ENCODE peak calls at places on chromosomes 6 and 20, in four cellular contexts. A is activated naive CD4-positive, alpha-beta T cell; Q is naive B cell; Y is uterus. R is an unnamed sample.

GRCh38 chr6:119661078-119661477 is 311.5 kb upstream of the MAN1A1 start:
- DNase-seq in A (no peak), Q (no peak), Y (no peak), R (no peak)

GRCh38 chr20:57986776-57987175 is 241.7 kb downstream of the ANKRD60 start:
- DNase-seq in Q (no peak), Y (no peak), A (no peak), R (no peak)

GRCh38 chr20:1829531-1829930 is 65.7 kb upstream of the SIRPA start:
- DNase-seq in Y (no peak), A (no peak), Q (no peak), R (no peak)

GRCh38 chr6:45619994-45620471 is 242.3 kb upstream of the SUPT3H start:
- DNase-seq in A (no peak), Q (no peak), Y (no peak), R (no peak)

GRCh38 chr6:134506162-134506561 is 188.2 kb upstream of the SGK1 start:
- DNase-seq in A (no peak), Y (no peak), Q (no peak), R (no peak)

GRCh38 chr6:47752801-47753200 is 29.0 kb upstream of the OPN5 start:
- DNase-seq in Q (no peak), A (no peak), Y (no peak), R (no peak)

GRCh38 chr6:138287144-138287955 is 69.1 kb upstream of the PBOV1 start:
- DNase-seq in A (no peak), Y (no peak), Q (peak; percentile 4), R (peak; percentile 28)

GRCh38 chr6:44667668-44668390 is 280.3 kb downstream of the CDC5L start:
- DNase-seq in A (no peak), Y (no peak), Q (no peak), R (no peak)

GRCh38 chr6:44681782-44682181 is 294.3 kb downstream of the CDC5L start:
- DNase-seq in Y (no peak), A (no peak), Q (no peak), R (no peak)

GRCh38 chr6:143160008-143160407 is 99.3 kb downstream of the AIG1 start:
- DNase-seq in A (no peak), Q (no peak), Y (no peak), R (no peak)

GRCh38 chr6:7108964-7109836 is 1.4 kb downstream of the RREB1 start:
- DNase-seq in Q (peak; percentile 23), Y (peak; percentile 61), A (no peak), R (no peak)

GRCh38 chr6:91087864-91088263 is 501.0 kb upstream of the MAP3K7 start:
- DNase-seq in A (no peak), Y (no peak), Q (no peak), R (no peak)

GRCh38 chr20:62494980-62495797 is 19.4 kb upstream of the GATA5 start:
- DNase-seq in Q (no peak), Y (no peak), A (no peak), R (no peak)

GRCh38 chr20:48259456-48259855 is 474.2 kb upstream of the SULF2 start:
- DNase-seq in Y (no peak), Q (no peak), A (no peak), R (no peak)

GRCh38 chr6:150635906-150636514 is 36.3 kb downstream of the PLEKHG1 start:
- DNase-seq in A (no peak), Q (no peak), Y (no peak), R (no peak)

GRCh38 chr20:22312744-22313346 is 271.5 kb downstream of the FOXA2 start:
- DNase-seq in Q (no peak), Y (no peak), A (no peak), R (no peak)

GRCh38 chr20:25987073-25987927 is 290.6 kb upstream of the ZNF337 start:
- DNase-seq in A (no peak), Y (peak; percentile 48), Q (peak; percentile 70), R (peak; percentile 28)

GRCh38 chr20:48463916-48464315 is 363.9 kb downstream of the PREX1 start:
- DNase-seq in A (no peak), Q (no peak), Y (no peak), R (no peak)

GRCh38 chr6:75244063-75244575 is 518 bp upstream of the COX7A2 start:
- DNase-seq in Y (no peak), Q (no peak), A (no peak), R (no peak)

GRCh38 chr20:62310757-62311121 is 7.9 kb downstream of the ADRM1 start:
- DNase-seq in Q (no peak), Y (no peak), A (no peak), R (no peak)

GRCh38 chr20:63086421-63087235 is 79.9 kb upstream of the BHLHE23 start:
- DNase-seq in Y (no peak), A (no peak), Q (no peak), R (peak; percentile 1)

GRCh38 chr20:47273591-47274235 is 82.8 kb downstream of the ZMYND8 start:
- DNase-seq in Y (no peak), A (no peak), Q (no peak), R (no peak)

GRCh38 chr6:52726193-52726542 is 37.1 kb downstream of the GSTA2 start:
- DNase-seq in Y (no peak), A (no peak), Q (no peak), R (no peak)

GRCh38 chr6:42315991-42316378 is 98.3 kb upstream of the MRPS10 start:
- DNase-seq in A (no peak), Y (no peak), Q (no peak), R (no peak)

GRCh38 chr6:4928426-4928825 is 75.4 kb downstream of the RPP40 start:
- DNase-seq in Y (no peak), A (no peak), Q (no peak), R (no peak)

GRCh38 chr6:157219201-157220200 is 103.8 kb downstream of the TMEM242 start:
- DNase-seq in Y (no peak), Q (no peak), A (no peak), R (no peak)

GRCh38 chr6:123074616-123075015 is 78.6 kb downstream of the CLVS2 start:
- DNase-seq in Y (no peak), A (no peak), Q (no peak), R (no peak)

GRCh38 chr6:872570-873125 is 179.7 kb upstream of the EXOC2 start:
- DNase-seq in Q (no peak), A (no peak), Y (no peak), R (no peak)

GRCh38 chr20:33561981-33562601 is 72.2 kb downstream of the CBFA2T2 start:
- DNase-seq in A (no peak), Q (no peak), Y (peak; percentile 86), R (no peak)